ENCODE peak calls at places on chromosome 2, in nine cellular contexts. Q is activated naive CD4-positive, alpha-beta T cell; N is brain microvascular endothelial cell; A is stimulated activated CD4-positive, alpha-beta T cell treated with anti-CD3 and anti-CD28 coated beads, Interleukin-1b, Interleukin-23, amount 100 ng/mL, for 24 hours; C is activated CD4-positive, alpha-beta T cell treated with anti-CD3 and anti-CD28 coated beads for 36 hours; R is AG10803; F is activated naive CD8-positive, alpha-beta T cell treated with anti-CD3 and anti-CD28 coated beads, Interleukin-2, amount 50 U/mL, for 24 hours; Z is ACHN; H is gastrocnemius medialis. X is an unnamed sample.

GRCh38 chr2:16135196-16135912 is 195.0 kb downstream of the MYCN start:
- DNase-seq in A (no peak), N (no peak), R (no peak), H (no peak), Z (no peak), F (no peak), C (no peak), Q (no peak), X (no peak)

GRCh38 chr2:203002054-203002821 is 12.4 kb upstream of the NBEAL1 start:
- DNase-seq in R (no peak), N (no peak), C (no peak), A (no peak), Q (no peak), Z (peak), F (no peak), H (no peak), X (no peak)

GRCh38 chr2:60857025-60857424 is 24.3 kb upstream of the REL start:
- DNase-seq in Q (no peak), N (no peak), H (no peak), C (no peak), R (no peak), F (no peak), Z (no peak), A (no peak), X (no peak)

GRCh38 chr2:20514596-20515269 is 67.9 kb downstream of the RHOB start:
- DNase-seq in R (peak), F (no peak), Q (no peak), N (peak), Z (peak), C (no peak), A (no peak), H (no peak), X (no peak)

GRCh38 chr2:44271296-44271695 is 4.0 kb upstream of the SLC3A1 start:
- DNase-seq in Q (no peak), A (no peak), N (no peak), Z (no peak), H (no peak), F (no peak), R (no peak), C (no peak), X (no peak)

GRCh38 chr2:182426082-182426914 is 538 bp downstream of the PDE1A start:
- DNase-seq in H (no peak), F (no peak), Q (no peak), Z (peak), R (no peak), A (no peak), C (no peak), N (no peak), X (no peak)

GRCh38 chr2:158730621-158730905 is 64.6 kb upstream of the DAPL1 start:
- DNase-seq in Q (no peak), C (no peak), R (no peak), N (no peak), Z (no peak), A (no peak), H (no peak), F (no peak), X (no peak)

GRCh38 chr2:239029958-239030357 is 182.1 kb downstream of the TWIST2 start:
- DNase-seq in N (no peak), R (no peak), C (no peak), A (no peak), Q (no peak), H (no peak), F (no peak), Z (no peak), X (no peak)

X was measured in RPMI8226.